ENCODE peak calls at places on chromosomes 3 and 15, in nine cellular contexts. E, H, A, I, Q, V, Y, M and W are unnamed samples.
A peak's percentile ranks its signal among the peaks of the same experiment; 100 is the strongest.

GRCh38 chr3:149736180-149737100 is 15.8 kb downstream of the COMMD2 start:
- DNase-seq in Q (no peak), I (no peak), E (peak; percentile 80), M (no peak), H (no peak), Y (no peak), A (no peak), V (no peak), W (no peak)

GRCh38 chr3:141905129-141905528 is 28.7 kb downstream of the ATP1B3 start:
- DNase-seq in A (no peak), Y (no peak), H (no peak), Q (no peak), M (no peak), E (no peak), V (no peak), I (no peak), W (no peak)

GRCh38 chr15:76062282-76062681 is 2.5 kb downstream of the TMEM266 start:
- DNase-seq in Q (no peak), E (no peak), I (no peak), V (no peak), A (no peak), H (no peak), Y (no peak), M (no peak), W (no peak)

GRCh38 chr3:189488241-189488767 is 142.9 kb upstream of the TP63 start:
- DNase-seq in M (no peak), Y (no peak), Q (no peak), E (peak; percentile 11), H (no peak), I (no peak), V (no peak), A (peak; percentile 37), W (no peak)

GRCh38 chr3:72043212-72044133 is 258.5 kb upstream of the PROK2 start:
- DNase-seq in E (no peak), V (no peak), Q (no peak), M (no peak), Y (peak; percentile 37), H (no peak), I (no peak), A (no peak), W (peak; percentile 38)

GRCh38 chr15:75696303-75696657 is 16.4 kb downstream of the CSPG4 start:
- DNase-seq in H (no peak), I (no peak), A (no peak), M (no peak), V (no peak), Y (peak; percentile 54), Q (no peak), E (no peak), W (no peak)

GRCh38 chr3:81565066-81565465 is 196.4 kb downstream of the GBE1 start:
- DNase-seq in V (no peak), A (no peak), M (no peak), Y (no peak), E (no peak), H (no peak), Q (no peak), I (no peak), W (no peak)

GRCh38 chr15:56045068-56045748 is 51.8 kb upstream of the NEDD4 start:
- DNase-seq in A (no peak), Y (no peak), H (no peak), E (no peak), I (no peak), M (no peak), Q (no peak), V (no peak), W (no peak)

GRCh38 chr3:52240059-52240885 is 1.3 kb upstream of the TWF2 start:
- DNase-seq in H (no peak), E (peak; percentile 76), M (peak; percentile 82), V (peak; percentile 3), Y (no peak), A (peak; percentile 77), Q (peak; percentile 56), I (peak; percentile 62), W (no peak)

GRCh38 chr15:29570121-29570930 is 251.9 kb downstream of the TJP1 start:
- DNase-seq in M (no peak), Y (no peak), Q (peak; percentile 47), V (peak; percentile 27), H (peak; percentile 32), I (peak; percentile 10), A (no peak), E (no peak), W (peak; percentile 33)

GRCh38 chr3:128910006-128910405 is 30.6 kb downstream of the ACAD9 start:
- DNase-seq in I (no peak), Y (no peak), Q (no peak), E (no peak), H (no peak), V (no peak), A (no peak), M (no peak), W (no peak)

GRCh38 chr3:31170932-31171670 is 276.6 kb upstream of the GADL1 start:
- DNase-seq in V (no peak), H (no peak), M (peak; percentile 30), A (no peak), E (peak; percentile 98), Q (no peak), I (no peak), Y (no peak), W (no peak)

GRCh38 chr15:28123408-28124023 is 24.4 kb upstream of the OCA2 start:
- DNase-seq in M (no peak), Q (peak; percentile 92), Y (peak; percentile 71), I (peak; percentile 75), E (peak; percentile 69), V (peak; percentile 84), A (peak; percentile 51), H (peak; percentile 81), W (peak; percentile 79)

GRCh38 chr3:108608750-108609149 is 19.2 kb downstream of the DZIP3 start:
- DNase-seq in A (no peak), Y (no peak), E (no peak), M (no peak), I (no peak), H (no peak), V (no peak), Q (no peak), W (no peak)

GRCh38 chr15:78937132-78937739 is 7.6 kb downstream of the CTSH start:
- DNase-seq in Q (no peak), V (peak; percentile 31), A (no peak), I (no peak), E (no peak), Y (no peak), H (no peak), M (no peak), W (no peak)

GRCh38 chr15:98596885-98597343 is 51.4 kb upstream of the IGF1R start:
- DNase-seq in M (no peak), Q (no peak), Y (no peak), V (no peak), H (no peak), I (no peak), A (no peak), E (no peak), W (no peak)
- TF ChIP-seq CTCF in M (no peak), Q (no peak), Y (no peak), V (no peak), H (no peak), I (no peak), A (no peak), E (no peak), W (no peak)

GRCh38 chr3:123469323-123469995 is 20.6 kb upstream of the ADCY5 start:
- DNase-seq in I (no peak), A (no peak), Q (no peak), V (no peak), Y (no peak), H (no peak), M (no peak), E (no peak), W (no peak)
- TF ChIP-seq CTCF in I (no peak), A (no peak), Q (no peak), V (no peak), Y (no peak), H (no peak), M (no peak), E (no peak), W (no peak)

GRCh38 chr3:164779816-164780215 is 298.5 kb downstream of the SI start:
- DNase-seq in A (no peak), I (no peak), Q (no peak), Y (no peak), E (no peak), H (no peak), M (no peak), V (no peak), W (no peak)
- TF ChIP-seq CTCF in A (no peak), I (no peak), Q (no peak), Y (no peak), E (no peak), H (no peak), M (no peak), V (no peak), W (no peak)

DNA sequence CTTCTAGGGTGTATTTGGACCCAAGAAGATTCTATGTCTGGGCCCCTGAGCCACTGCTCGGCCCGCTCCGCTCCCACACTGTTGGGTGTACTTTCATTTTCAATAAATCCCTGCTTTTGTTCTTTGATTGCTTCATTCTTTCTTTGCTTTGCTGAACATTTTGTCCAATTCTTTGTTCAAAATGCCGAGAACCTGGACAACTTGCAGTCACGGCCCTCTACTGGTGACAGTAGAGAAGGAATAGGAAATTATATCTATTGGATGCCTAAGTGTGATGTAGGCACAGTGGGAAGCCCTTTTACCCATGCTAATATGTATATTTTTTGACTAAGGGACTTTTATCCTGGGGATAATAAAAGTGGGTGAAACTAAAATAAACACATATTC is 340.8 kb downstream of the LRRC3B start:
- DNase-seq in Y (no peak), E (no peak), I (no peak), M (no peak), V (no peak), Q (no peak), H (no peak), A (no peak), W (no peak)
- TF ChIP-seq CTCF in Y (peak; percentile 10), E (peak; percentile 16), I (no peak), M (no peak), V (peak; percentile 31), Q (no peak), H (peak; percentile 53), A (peak; percentile 5), W (no peak)